ENCODE peak calls at places on chromosomes 13 and 19, in nine cellular contexts. One of them, this sample, is unnamed.
A peak's percentile ranks its signal among the peaks of the same experiment; 100 is the strongest.

GRCh38 chr19:28292822-28293500 is 920.0 kb downstream of the UQCRFS1 start:
- DNase-seq in fibroblast of lung: no peak
- DNase-seq in OCI-LY7: no peak
- DNase-seq in transverse colon: no peak
- DNase-seq in brain microvascular endothelial cell: no peak
- DNase-seq in lower lobe of right lung: no peak
- DNase-seq in thoracic aorta: no peak
- DNase-seq in heart right ventricle: no peak
- DNase-seq in AG09309: no peak
- DNase-seq in this sample: no peak

GRCh38 chr13:21328201-21328600 is 130.9 kb downstream of the ZDHHC20 start:
- DNase-seq in fibroblast of lung: no peak
- DNase-seq in OCI-LY7: no peak
- DNase-seq in transverse colon: no peak
- DNase-seq in brain microvascular endothelial cell: no peak
- DNase-seq in lower lobe of right lung: no peak
- DNase-seq in thoracic aorta: no peak
- DNase-seq in heart right ventricle: no peak
- DNase-seq in AG09309: no peak
- DNase-seq in this sample: no peak

GRCh38 chr13:94480672-94481145 is 1.2 kb upstream of the DCT start:
- DNase-seq in fibroblast of lung: peak; percentile 49
- DNase-seq in OCI-LY7: no peak
- DNase-seq in transverse colon: no peak
- DNase-seq in brain microvascular endothelial cell: no peak
- DNase-seq in lower lobe of right lung: no peak
- DNase-seq in thoracic aorta: no peak
- DNase-seq in heart right ventricle: peak; percentile 16
- DNase-seq in AG09309: peak; percentile 35
- DNase-seq in this sample: peak; percentile 73

GRCh38 chr13:95404141-95404882 is 103.1 kb upstream of the ABCC4 start:
- DNase-seq in fibroblast of lung: peak; percentile 58
- DNase-seq in OCI-LY7: peak; percentile 63
- DNase-seq in transverse colon: peak; percentile 81
- DNase-seq in brain microvascular endothelial cell: peak; percentile 72
- DNase-seq in lower lobe of right lung: peak; percentile 86
- DNase-seq in thoracic aorta: peak; percentile 13
- DNase-seq in heart right ventricle: peak; percentile 83
- DNase-seq in AG09309: peak; percentile 25
- DNase-seq in this sample: peak; percentile 81

GRCh38 chr19:38039966-38040365 is 133.0 kb downstream of the SIPA1L3 start:
- DNase-seq in fibroblast of lung: peak; percentile 95
- DNase-seq in OCI-LY7: no peak
- DNase-seq in transverse colon: no peak
- DNase-seq in brain microvascular endothelial cell: peak; percentile 97
- DNase-seq in lower lobe of right lung: no peak
- DNase-seq in thoracic aorta: no peak
- DNase-seq in heart right ventricle: no peak
- DNase-seq in AG09309: peak; percentile 86
- DNase-seq in this sample: peak; percentile 67

GRCh38 chr13:110525328-110526319 is 35.9 kb downstream of the RAB20 start:
- DNase-seq in fibroblast of lung: no peak
- DNase-seq in OCI-LY7: peak; percentile 1
- DNase-seq in transverse colon: peak; percentile 46
- DNase-seq in brain microvascular endothelial cell: no peak
- DNase-seq in lower lobe of right lung: peak; percentile 75
- DNase-seq in thoracic aorta: no peak
- DNase-seq in heart right ventricle: peak; percentile 51
- DNase-seq in AG09309: no peak
- DNase-seq in this sample: no peak

GRCh38 chr13:28451482-28452217 is 43.3 kb downstream of the FLT1 start:
- DNase-seq in fibroblast of lung: no peak
- DNase-seq in OCI-LY7: no peak
- DNase-seq in transverse colon: no peak
- DNase-seq in brain microvascular endothelial cell: no peak
- DNase-seq in lower lobe of right lung: no peak
- DNase-seq in thoracic aorta: no peak
- DNase-seq in heart right ventricle: peak; percentile 21
- DNase-seq in AG09309: no peak
- DNase-seq in this sample: peak; percentile 72

GRCh38 chr13:84460989-84461388 is 578.7 kb upstream of the SLITRK1 start:
- DNase-seq in fibroblast of lung: no peak
- DNase-seq in OCI-LY7: no peak
- DNase-seq in transverse colon: no peak
- DNase-seq in brain microvascular endothelial cell: no peak
- DNase-seq in lower lobe of right lung: no peak
- DNase-seq in thoracic aorta: no peak
- DNase-seq in heart right ventricle: no peak
- DNase-seq in AG09309: no peak
- DNase-seq in this sample: no peak

GRCh38 chr13:112875627-112876026 is 93.4 kb upstream of the MCF2L start:
- DNase-seq in fibroblast of lung: no peak
- DNase-seq in OCI-LY7: no peak
- DNase-seq in transverse colon: no peak
- DNase-seq in brain microvascular endothelial cell: no peak
- DNase-seq in lower lobe of right lung: peak; percentile 43
- DNase-seq in thoracic aorta: no peak
- DNase-seq in heart right ventricle: no peak
- DNase-seq in AG09309: no peak
- DNase-seq in this sample: no peak

GRCh38 chr13:52459668-52460067 is 4.4 kb downstream of the CKAP2 start:
- DNase-seq in fibroblast of lung: peak; percentile 61
- DNase-seq in OCI-LY7: no peak
- DNase-seq in transverse colon: no peak
- DNase-seq in brain microvascular endothelial cell: peak; percentile 72
- DNase-seq in lower lobe of right lung: no peak
- DNase-seq in thoracic aorta: no peak
- DNase-seq in heart right ventricle: no peak
- DNase-seq in AG09309: no peak
- DNase-seq in this sample: peak; percentile 48

GRCh38 chr19:11278670-11279069 is 16.3 kb upstream of the DOCK6 start:
- DNase-seq in fibroblast of lung: no peak
- DNase-seq in OCI-LY7: no peak
- DNase-seq in transverse colon: no peak
- DNase-seq in brain microvascular endothelial cell: peak; percentile 34
- DNase-seq in lower lobe of right lung: no peak
- DNase-seq in thoracic aorta: no peak
- DNase-seq in heart right ventricle: no peak
- DNase-seq in AG09309: no peak
- DNase-seq in this sample: peak; percentile 70

GRCh38 chr13:77176350-77176749 is 149.4 kb upstream of the FBXL3 start:
- DNase-seq in fibroblast of lung: peak; percentile 82
- DNase-seq in OCI-LY7: no peak
- DNase-seq in transverse colon: no peak
- DNase-seq in brain microvascular endothelial cell: peak; percentile 78
- DNase-seq in lower lobe of right lung: no peak
- DNase-seq in thoracic aorta: no peak
- DNase-seq in heart right ventricle: no peak
- DNase-seq in AG09309: no peak
- DNase-seq in this sample: peak; percentile 50

GRCh38 chr19:46840157-46840942 is 10.3 kb downstream of the AP2S1 start:
- DNase-seq in fibroblast of lung: peak; percentile 51
- DNase-seq in OCI-LY7: peak; percentile 81
- DNase-seq in transverse colon: peak; percentile 51
- DNase-seq in brain microvascular endothelial cell: peak; percentile 37
- DNase-seq in lower lobe of right lung: no peak
- DNase-seq in thoracic aorta: no peak
- DNase-seq in heart right ventricle: peak; percentile 47
- DNase-seq in AG09309: no peak
- DNase-seq in this sample: peak; percentile 78

GRCh38 chr13:79481685-79482052 is 714 bp downstream of the NDFIP2 start:
- DNase-seq in fibroblast of lung: peak; percentile 24
- DNase-seq in OCI-LY7: peak; percentile 16
- DNase-seq in transverse colon: peak; percentile 44
- DNase-seq in brain microvascular endothelial cell: no peak
- DNase-seq in lower lobe of right lung: no peak
- DNase-seq in thoracic aorta: no peak
- DNase-seq in heart right ventricle: no peak
- DNase-seq in AG09309: no peak
- DNase-seq in this sample: no peak

GRCh38 chr19:50496189-50497029 is 14.6 kb downstream of the JOSD2 start:
- DNase-seq in fibroblast of lung: no peak
- DNase-seq in OCI-LY7: no peak
- DNase-seq in transverse colon: no peak
- DNase-seq in brain microvascular endothelial cell: no peak
- DNase-seq in lower lobe of right lung: peak; percentile 36
- DNase-seq in thoracic aorta: no peak
- DNase-seq in heart right ventricle: peak; percentile 75
- DNase-seq in AG09309: no peak
- DNase-seq in this sample: no peak

GRCh38 chr19:17784201-17785008 is 10.5 kb upstream of the B3GNT3 start:
- DNase-seq in fibroblast of lung: peak; percentile 28
- DNase-seq in OCI-LY7: peak; percentile 73
- DNase-seq in transverse colon: peak; percentile 76
- DNase-seq in brain microvascular endothelial cell: peak; percentile 55
- DNase-seq in lower lobe of right lung: peak; percentile 71
- DNase-seq in thoracic aorta: no peak
- DNase-seq in heart right ventricle: peak; percentile 41
- DNase-seq in AG09309: no peak
- DNase-seq in this sample: peak; percentile 72

GRCh38 chr13:99681695-99682094 is 180.4 kb downstream of the TM9SF2 start:
- DNase-seq in fibroblast of lung: no peak
- DNase-seq in OCI-LY7: no peak
- DNase-seq in transverse colon: no peak
- DNase-seq in brain microvascular endothelial cell: no peak
- DNase-seq in lower lobe of right lung: no peak
- DNase-seq in thoracic aorta: no peak
- DNase-seq in heart right ventricle: no peak
- DNase-seq in AG09309: no peak
- DNase-seq in this sample: no peak

GRCh38 chr13:98221234-98221633 is 44.2 kb upstream of the RNF113B start:
- DNase-seq in fibroblast of lung: no peak
- DNase-seq in OCI-LY7: no peak
- DNase-seq in transverse colon: no peak
- DNase-seq in brain microvascular endothelial cell: no peak
- DNase-seq in lower lobe of right lung: no peak
- DNase-seq in thoracic aorta: no peak
- DNase-seq in heart right ventricle: no peak
- DNase-seq in AG09309: no peak
- DNase-seq in this sample: no peak

GRCh38 chr19:52993342-52994178 is 20.2 kb upstream of the ERVV-1 start:
- DNase-seq in fibroblast of lung: peak; percentile 72
- DNase-seq in OCI-LY7: peak; percentile 84
- DNase-seq in transverse colon: peak; percentile 86
- DNase-seq in brain microvascular endothelial cell: peak; percentile 81
- DNase-seq in lower lobe of right lung: peak; percentile 81
- DNase-seq in thoracic aorta: peak; percentile 69
- DNase-seq in heart right ventricle: peak; percentile 83
- DNase-seq in AG09309: peak; percentile 20
- DNase-seq in this sample: peak; percentile 83
- TF ChIP-seq CTCF in fibroblast of lung: peak; percentile 38
- TF ChIP-seq CTCF in OCI-LY7: peak; percentile 60
- TF ChIP-seq CTCF in transverse colon: peak; percentile 90
- TF ChIP-seq CTCF in brain microvascular endothelial cell: peak; percentile 60
- TF ChIP-seq CTCF in lower lobe of right lung: peak; percentile 63
- TF ChIP-seq CTCF in thoracic aorta: peak; percentile 75
- TF ChIP-seq CTCF in heart right ventricle: peak; percentile 79
- TF ChIP-seq CTCF in AG09309: peak; percentile 61
- TF ChIP-seq CTCF in this sample: peak; percentile 13

GRCh38 chr19:56594446-56594782 is 688 bp upstream of the ZNF71 start:
- DNase-seq in fibroblast of lung: no peak
- DNase-seq in OCI-LY7: no peak
- DNase-seq in transverse colon: no peak
- DNase-seq in brain microvascular endothelial cell: no peak
- DNase-seq in lower lobe of right lung: no peak
- DNase-seq in thoracic aorta: no peak
- DNase-seq in heart right ventricle: no peak
- DNase-seq in AG09309: no peak
- DNase-seq in this sample: no peak
- H3K4me3 ChIP-seq in fibroblast of lung: no peak overlapping the region
- H3K4me3 ChIP-seq in OCI-LY7: peak overlapping the region; percentile 93
- H3K4me3 ChIP-seq in transverse colon: no peak overlapping the region
- H3K4me3 ChIP-seq in brain microvascular endothelial cell: no peak overlapping the region
- H3K4me3 ChIP-seq in lower lobe of right lung: no peak overlapping the region
- H3K4me3 ChIP-seq in thoracic aorta: peak overlapping the region; percentile 93
- H3K4me3 ChIP-seq in heart right ventricle: peak overlapping the region; percentile 97
- H3K4me3 ChIP-seq in AG09309: peak overlapping the region; percentile 70
- H3K4me3 ChIP-seq in this sample: peak overlapping the region; percentile 75

DNA sequence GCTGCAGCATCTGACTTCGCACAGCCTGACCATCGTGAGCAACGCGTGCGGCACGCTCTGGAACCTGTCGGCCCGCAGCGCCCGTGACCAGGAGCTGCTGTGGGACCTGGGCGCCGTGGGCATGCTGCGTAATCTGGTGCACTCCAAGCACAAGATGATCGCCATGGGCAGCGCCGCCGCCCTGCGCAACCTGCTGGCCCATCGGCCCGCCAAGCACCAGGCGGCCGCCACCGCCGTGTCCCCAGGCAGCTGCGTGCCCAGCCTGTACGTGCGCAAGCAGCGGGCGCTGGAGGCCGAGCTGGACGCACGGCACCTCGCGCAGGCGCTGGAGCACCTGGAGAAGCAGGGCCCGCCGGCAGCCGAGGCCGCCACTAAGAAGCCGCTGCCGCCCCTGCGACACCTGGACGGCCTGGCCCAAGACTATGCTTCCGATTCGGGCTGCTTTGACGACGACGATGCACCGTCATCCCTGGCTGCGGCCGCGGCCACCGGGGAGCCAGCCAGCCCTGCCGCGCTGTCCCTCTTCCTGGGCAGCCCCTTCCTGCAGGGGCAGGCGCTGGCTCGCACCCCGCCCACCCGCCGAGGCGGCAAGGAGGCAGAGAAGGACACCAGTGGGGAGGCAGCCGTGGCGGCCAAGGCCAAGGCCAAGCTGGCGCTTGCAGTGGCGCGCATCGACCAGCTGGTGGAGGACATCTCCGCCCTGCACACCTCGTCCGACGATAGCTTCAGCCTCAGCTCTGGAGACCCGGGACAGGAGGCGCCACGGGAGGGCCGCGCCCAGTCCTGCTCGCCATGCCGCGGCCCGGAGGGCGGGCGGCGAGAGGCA is 13.6 kb downstream of the C19orf25 start:
- DNase-seq in fibroblast of lung: no peak
- DNase-seq in OCI-LY7: no peak
- DNase-seq in transverse colon: peak; percentile 45
- DNase-seq in brain microvascular endothelial cell: no peak
- DNase-seq in lower lobe of right lung: no peak
- DNase-seq in thoracic aorta: no peak
- DNase-seq in heart right ventricle: peak; percentile 56
- DNase-seq in AG09309: peak; percentile 18
- DNase-seq in this sample: no peak
- TF ChIP-seq CTCF in fibroblast of lung: no peak
- TF ChIP-seq CTCF in OCI-LY7: no peak
- TF ChIP-seq CTCF in transverse colon: peak; percentile 62
- TF ChIP-seq CTCF in brain microvascular endothelial cell: peak; percentile 56
- TF ChIP-seq CTCF in lower lobe of right lung: peak; percentile 54
- TF ChIP-seq CTCF in thoracic aorta: no peak
- TF ChIP-seq CTCF in heart right ventricle: peak; percentile 47
- TF ChIP-seq CTCF in AG09309: peak; percentile 61
- TF ChIP-seq CTCF in this sample: peak; percentile 22

DNA sequence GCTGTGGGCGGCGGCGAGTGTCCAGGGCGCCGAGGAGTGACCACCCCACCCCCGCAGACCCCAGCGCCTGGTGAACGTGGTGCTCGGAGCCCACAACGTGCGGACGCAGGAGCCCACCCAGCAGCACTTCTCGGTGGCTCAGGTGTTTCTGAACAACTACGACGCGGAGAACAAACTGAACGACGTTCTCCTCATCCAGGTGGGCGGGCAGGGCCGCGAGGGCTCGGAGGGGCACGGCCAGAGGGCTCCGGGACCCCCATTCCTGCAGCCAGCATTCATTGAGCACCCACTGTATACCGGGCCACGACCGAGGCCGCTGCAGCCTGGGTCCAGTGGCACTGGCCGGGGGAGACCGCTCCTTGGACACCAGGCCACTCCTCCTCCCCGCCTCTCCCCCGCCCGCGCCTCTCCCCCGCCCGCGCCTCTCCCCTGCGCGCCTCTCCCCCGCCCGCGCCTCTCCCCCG is 3.1 kb downstream of the PRTN3 start:
- DNase-seq in fibroblast of lung: no peak
- DNase-seq in OCI-LY7: no peak
- DNase-seq in transverse colon: no peak
- DNase-seq in brain microvascular endothelial cell: no peak
- DNase-seq in lower lobe of right lung: no peak
- DNase-seq in thoracic aorta: no peak
- DNase-seq in heart right ventricle: peak; percentile 36
- DNase-seq in AG09309: no peak
- DNase-seq in this sample: no peak
- H3K4me3 ChIP-seq in fibroblast of lung: no peak overlapping the region
- H3K4me3 ChIP-seq in OCI-LY7: no peak overlapping the region
- H3K4me3 ChIP-seq in transverse colon: no peak overlapping the region
- H3K4me3 ChIP-seq in brain microvascular endothelial cell: no peak overlapping the region
- H3K4me3 ChIP-seq in lower lobe of right lung: peak overlapping the region; percentile 21
- H3K4me3 ChIP-seq in thoracic aorta: peak overlapping the region; percentile 35
- H3K4me3 ChIP-seq in heart right ventricle: peak overlapping the region; percentile 7
- H3K4me3 ChIP-seq in AG09309: no peak overlapping the region
- H3K4me3 ChIP-seq in this sample: no peak overlapping the region